ENCODE peak calls at places on chromosomes 2 and 18, in five cellular contexts. K is cardiac fibroblast, P is testis, S is NB4, G is hepatocyte. N is an unnamed sample.

GRCh38 chr2:189676471-189676870 is 2.0 kb downstream of the ANKAR start:
- DNase-seq in K (peak), P (no peak), S (no peak), G (no peak), N (peak)

GRCh38 chr2:31202041-31202440 is 15.3 kb downstream of the CAPN14 start:
- DNase-seq in K (no peak), P (no peak), S (no peak), G (no peak), N (no peak)

GRCh38 chr2:177783835-177784448 is 288.6 kb downstream of the PDE11A start:
- DNase-seq in K (peak), P (no peak), S (peak), G (no peak), N (peak)

GRCh38 chr2:127526940-127527804 is 883 bp upstream of the IWS1 start:
- DNase-seq in K (no peak), P (no peak), S (no peak), G (peak), N (no peak)

GRCh38 chr2:20221939-20222768 is 2.8 kb downstream of the SDC1 start:
- DNase-seq in K (no peak), P (no peak), S (peak), G (no peak), N (no peak)

GRCh38 chr2:26172189-26172865 is 561 bp upstream of the GAREM2 start:
- DNase-seq in K (no peak), P (no peak), S (no peak), G (peak), N (no peak)

GRCh38 chr2:203841654-203842053 is 25.9 kb upstream of the CTLA4 start:
- DNase-seq in K (no peak), P (no peak), S (no peak), G (no peak), N (no peak)

GRCh38 chr2:60882971-60883753 is 1.8 kb downstream of the REL start:
- DNase-seq in K (peak), P (peak), S (peak), G (peak), N (peak)

GRCh38 chr18:33580540-33580939 is 2.5 kb downstream of the ASXL3 start:
- DNase-seq in K (no peak), P (no peak), S (no peak), G (no peak), N (no peak)

GRCh38 chr2:225612636-225613035 is 213.1 kb downstream of the NYAP2 start:
- DNase-seq in K (no peak), P (no peak), S (no peak), G (no peak), N (no peak)

GRCh38 chr2:173205375-173205774 is 129.7 kb downstream of the MAP3K20 start:
- DNase-seq in K (peak), P (peak), S (no peak), G (peak), N (peak)

GRCh38 chr18:10979411-10979810 is 170.0 kb downstream of the PIEZO2 start:
- DNase-seq in K (no peak), P (no peak), S (no peak), G (no peak), N (no peak)

GRCh38 chr2:10839813-10840212 is 27.2 kb upstream of the PDIA6 start:
- DNase-seq in K (peak), P (no peak), S (peak), G (peak), N (no peak)

GRCh38 chr18:63363951-63364350 is 3.1 kb downstream of the KDSR start:
- DNase-seq in K (no peak), P (no peak), S (peak), G (no peak), N (no peak)

GRCh38 chr18:916562-916961 is 11.9 kb downstream of the ADCYAP1 start:
- DNase-seq in K (no peak), P (no peak), S (no peak), G (no peak), N (no peak)

GRCh38 chr2:132589060-132589765 is 80.8 kb downstream of the LYPD1 start:
- DNase-seq in K (no peak), P (no peak), S (no peak), G (no peak), N (no peak)

GRCh38 chr2:11342561-11343343 is 1.7 kb downstream of the ROCK2 start:
- DNase-seq in K (peak), P (peak), S (peak), G (peak), N (peak)

GRCh38 chr2:239357954-239358754 is 42.7 kb downstream of the HDAC4 start:
- DNase-seq in K (peak), P (no peak), S (no peak), G (no peak), N (peak)

GRCh38 chr18:7617738-7618422 is 50.8 kb downstream of the PTPRM start:
- DNase-seq in K (peak), P (peak), S (no peak), G (peak), N (peak)
- H3K4me3 ChIP-seq in K (no peak), P (no peak), S (no peak), G (no peak), N (peak)

GRCh38 chr18:48006415-48007175 is 76.1 kb upstream of the SMAD2 start:
- DNase-seq in K (no peak), P (no peak), S (no peak), G (no peak), N (no peak)

GRCh38 chr18:48009116-48009825 is 78.8 kb upstream of the SMAD2 start:
- DNase-seq in K (no peak), P (no peak), S (no peak), G (no peak), N (no peak)

GRCh38 chr18:48007381-48007780 is 76.9 kb upstream of the SMAD2 start:
- DNase-seq in K (no peak), P (no peak), S (no peak), G (no peak), N (no peak)

GRCh38 chr18:48010264-48010663 is 79.8 kb upstream of the SMAD2 start:
- DNase-seq in K (no peak), P (no peak), S (no peak), G (no peak), N (no peak)

GRCh38 chr18:48007955-48008701 is 77.7 kb upstream of the SMAD2 start:
- DNase-seq in K (peak), P (peak), S (peak), G (peak), N (peak)
- H3K4me3 ChIP-seq in K (peak), P (peak), S (peak), G (peak), N (peak)

DNA sequence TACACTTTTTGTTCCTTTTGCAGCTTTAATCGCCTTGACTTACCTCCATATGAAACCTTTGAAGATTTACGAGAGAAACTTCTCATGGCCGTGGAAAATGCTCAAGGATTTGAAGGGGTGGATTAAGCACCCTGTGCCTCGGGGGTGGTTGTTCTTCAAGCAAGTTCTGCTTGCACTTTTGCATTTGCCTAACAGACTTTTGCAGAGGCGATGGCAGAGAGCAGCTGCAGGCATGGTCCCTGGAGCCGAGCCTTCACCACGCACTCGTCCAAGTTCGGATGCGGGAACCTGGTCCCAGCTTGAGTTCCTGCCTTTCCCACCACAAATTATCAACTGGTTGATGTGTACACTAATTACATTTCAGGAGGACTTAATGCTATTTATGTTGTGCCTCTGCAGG is 232.7 kb downstream of the ALPK2 start:
- DNase-seq in K (no peak), P (no peak), S (no peak), G (no peak), N (no peak)
- H3K4me3 ChIP-seq in K (no peak), P (no peak), S (no peak), G (no peak), N (no peak)

GRCh38 chr2:69843993-69844392 is 14.5 kb downstream of the GMCL1 start:
- DNase-seq in K (no peak), P (no peak), S (no peak), G (no peak), N (no peak)
- H3K4me3 ChIP-seq in K (no peak), P (no peak), S (no peak), G (no peak), N (no peak)